ENCODE peak calls at places on chromosome 22, in five cellular contexts. O is K562, S is suprapubic skin, Z is stomach, H is HepG2. C is an unnamed sample.

GRCh38 chr22:49092751-49093150 is 734.9 kb downstream of the BRD1 start:
- DNase-seq in O (no peak), S (no peak), Z (no peak), H (no peak), C (no peak)

GRCh38 chr22:32926600-32926999 is 125.1 kb downstream of the TIMP3 start:
- DNase-seq in S (no peak), O (peak; percentile 19), Z (no peak), H (peak; percentile 44), C (no peak)

GRCh38 chr22:32760815-32761214 is 40.7 kb upstream of the TIMP3 start:
- DNase-seq in S (no peak), O (no peak), Z (no peak), H (no peak), C (no peak)

GRCh38 chr22:48887394-48888332 is 940.0 kb downstream of the BRD1 start:
- DNase-seq in Z (no peak), S (peak; percentile 18), O (no peak), H (no peak), C (no peak)

GRCh38 chr22:27475548-27475897 is 326.0 kb downstream of the MN1 start:
- DNase-seq in Z (no peak), H (no peak), S (no peak), O (no peak), C (no peak)

GRCh38 chr22:19731736-19732135 is 8.4 kb downstream of the GP1BB start:
- DNase-seq in O (no peak), Z (no peak), H (no peak), S (no peak), C (no peak)

GRCh38 chr22:20116376-20116950 is 559 bp downstream of the RANBP1 start:
- DNase-seq in S (no peak), O (peak; percentile 99), H (no peak), Z (no peak), C (no peak)

GRCh38 chr22:24105018-24105360 is 76.3 kb upstream of the SUSD2 start:
- DNase-seq in S (no peak), H (no peak), O (no peak), Z (no peak), C (no peak)

GRCh38 chr22:38316340-38317236 is 645 bp downstream of the CSNK1E start:
- DNase-seq in S (no peak), Z (peak; percentile 66), H (no peak), O (peak; percentile 79), C (no peak)

GRCh38 chr22:48177591-48177990 is 1415.1 kb downstream of the TBC1D22A start:
- DNase-seq in O (no peak), Z (no peak), S (no peak), H (no peak), C (no peak)

GRCh38 chr22:38706101-38706884 is 549 bp downstream of the GTPBP1 start:
- DNase-seq in H (no peak), S (no peak), O (peak; percentile 69), Z (peak; percentile 60), C (no peak)

GRCh38 chr22:39292561-39293074 is 26.8 kb downstream of the RPL3 start:
- DNase-seq in Z (peak; percentile 92), S (peak; percentile 93), O (peak; percentile 84), H (peak; percentile 81), C (peak; percentile 97)

GRCh38 chr22:20140107-20140445 is 8.5 kb downstream of the ZDHHC8 start:
- DNase-seq in S (no peak), Z (no peak), H (no peak), O (no peak), C (no peak)

GRCh38 chr22:27461470-27461869 is 340.1 kb downstream of the MN1 start:
- DNase-seq in H (no peak), Z (no peak), S (no peak), O (no peak), C (no peak)

GRCh38 chr22:50281957-50282356 is 11.8 kb upstream of the MAPK11 start:
- DNase-seq in H (no peak), O (no peak), S (no peak), Z (peak; percentile 66), C (no peak)

GRCh38 chr22:39184586-39185577 is 32.4 kb upstream of the CBX7 start:
- DNase-seq in O (no peak), S (peak; percentile 59), Z (no peak), H (no peak), C (no peak)

GRCh38 chr22:38352436-38352835 is 35.2 kb upstream of the CSNK1E start:
- DNase-seq in S (peak; percentile 62), H (no peak), Z (peak; percentile 11), O (no peak), C (no peak)

GRCh38 chr22:49769691-49770315 is 57.9 kb downstream of the BRD1 start:
- DNase-seq in S (no peak), Z (no peak), H (no peak), O (no peak), C (no peak)

GRCh38 chr22:24164823-24165379 is 16.4 kb upstream of the SUSD2 start:
- DNase-seq in S (no peak), Z (no peak), H (no peak), O (no peak), C (no peak)

GRCh38 chr22:38798496-38798895 is 4.6 kb upstream of the DNAL4 start:
- DNase-seq in H (no peak), S (no peak), Z (no peak), O (no peak), C (no peak)

GRCh38 chr22:33073989-33074391 is 15.8 kb upstream of the SYN3 start:
- DNase-seq in S (no peak), H (no peak), Z (no peak), O (no peak), C (no peak)

GRCh38 chr22:31122196-31122531 is 602 bp upstream of the INPP5J start:
- DNase-seq in S (no peak), O (no peak), Z (no peak), H (no peak), C (no peak)

GRCh38 chr22:48103126-48103875 is 1340.9 kb downstream of the TBC1D22A start:
- DNase-seq in O (no peak), Z (peak; percentile 3), S (peak; percentile 75), H (no peak), C (peak; percentile 64)

GRCh38 chr22:44793506-44794225 is 41.3 kb downstream of the ARHGAP8 start:
- DNase-seq in Z (no peak), H (no peak), S (no peak), O (no peak), C (no peak)
- TF ChIP-seq EP300 in Z (no peak), H (no peak), S (no peak), O (no peak), C (no peak)

GRCh38 chr22:45888221-45889092 is 88.5 kb downstream of the WNT7B start:
- DNase-seq in H (no peak), S (no peak), O (no peak), Z (no peak), C (no peak)

GRCh38 chr22:45886502-45886901 is 90.5 kb downstream of the WNT7B start:
- DNase-seq in O (no peak), H (no peak), Z (no peak), S (no peak), C (no peak)

GRCh38 chr22:45889093-45889538 is 87.8 kb downstream of the WNT7B start:
- DNase-seq in O (no peak), Z (no peak), S (no peak), H (no peak), C (no peak)

GRCh38 chr22:45885941-45886395 is 91.0 kb downstream of the WNT7B start:
- DNase-seq in H (peak; percentile 25), Z (no peak), O (no peak), S (peak; percentile 78), C (no peak)

DNA sequence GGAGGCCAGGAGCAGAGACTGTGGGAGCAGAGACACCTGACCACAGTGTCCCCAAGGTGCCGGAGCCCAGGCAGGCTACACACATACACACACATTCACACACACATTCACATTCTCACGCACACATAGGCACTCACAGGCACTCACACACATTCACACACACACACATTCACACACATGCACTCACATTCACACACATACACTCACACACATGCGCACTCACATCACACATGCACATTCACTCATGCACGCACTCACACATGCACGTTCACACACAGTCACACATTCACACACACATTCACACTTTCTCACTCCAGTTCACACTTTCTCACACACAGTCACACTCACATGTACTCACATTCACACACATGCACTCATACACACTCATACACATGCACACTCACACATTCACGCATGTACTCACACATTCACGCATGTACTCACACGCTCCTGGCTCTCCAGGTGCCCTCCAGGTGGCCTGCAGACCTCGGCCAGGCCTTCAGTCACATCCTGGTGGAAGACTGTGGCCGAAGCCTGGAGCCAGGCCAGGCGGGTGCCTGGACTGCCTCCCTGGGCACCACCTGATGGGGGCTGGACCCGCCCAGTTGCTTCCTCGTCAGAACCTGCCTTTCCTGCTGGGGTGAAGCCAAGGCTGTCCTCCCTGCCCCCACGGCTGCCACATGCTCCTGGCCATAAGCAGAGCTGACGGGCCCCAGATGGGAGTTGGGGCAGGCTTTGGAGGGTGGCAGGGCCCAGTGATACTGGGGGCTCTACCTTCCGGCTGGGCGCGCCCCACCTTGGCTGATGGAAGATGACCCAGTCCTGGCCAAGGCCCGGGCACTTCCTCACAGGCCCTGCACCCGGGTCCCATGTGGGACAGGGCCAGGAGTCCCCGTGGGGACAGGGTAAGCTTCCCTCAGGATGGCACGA is 89.5 kb downstream of the WNT7B start:
- DNase-seq in Z (peak; percentile 63), S (peak; percentile 67), H (no peak), O (no peak), C (no peak)
- TF ChIP-seq POLR2AphosphoS5 in Z (no peak), S (no peak), H (no peak), O (no peak), C (no peak)

DNA sequence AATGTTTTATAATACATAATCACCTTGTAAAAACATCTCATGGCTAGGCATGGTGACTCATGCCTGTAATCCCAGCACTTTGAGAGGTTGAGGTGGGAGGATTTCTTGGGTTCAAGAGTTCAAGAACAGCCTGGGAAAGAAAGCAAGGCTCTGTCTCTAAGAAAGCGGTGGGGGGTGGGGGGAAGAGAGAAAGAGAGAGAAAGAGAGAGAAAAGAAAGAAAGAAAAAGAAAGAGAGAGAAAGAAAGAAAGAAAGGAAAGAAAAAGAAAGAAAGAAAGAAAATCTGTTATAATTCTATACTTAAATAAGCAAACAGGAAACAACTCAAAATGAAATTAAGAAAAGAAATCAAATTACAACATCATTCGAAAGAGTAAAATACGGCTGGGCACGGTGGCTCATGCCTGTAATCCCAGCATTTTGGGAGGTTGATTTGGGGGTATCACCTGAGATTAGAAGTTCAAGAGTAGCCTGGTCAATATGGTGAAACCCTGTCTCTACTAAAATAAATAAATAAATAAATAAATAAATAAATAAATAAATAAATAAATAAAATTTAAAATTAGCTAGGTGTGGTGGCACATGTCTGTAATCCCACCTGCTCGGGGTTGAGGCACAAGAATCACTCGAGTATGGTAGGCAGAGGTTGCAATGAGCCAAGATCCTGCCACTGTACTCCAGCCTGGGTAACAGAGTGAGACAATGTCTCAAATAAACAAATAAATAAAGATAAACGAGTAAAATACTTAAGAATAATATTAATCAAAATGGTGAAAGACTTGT is 65.4 kb downstream of the ZNF280B start:
- DNase-seq in S (no peak), H (no peak), Z (no peak), O (no peak), C (no peak)
- H3K27me3 ChIP-seq in S (peaks cover 41% of the 10 kb centered on the region), H (no peaks in the 10 kb centered on the region), Z (peaks cover 11% of the 10 kb centered on the region), O (peaks cover 25% of the 10 kb centered on the region), C (no peaks in the 10 kb centered on the region)

DNA sequence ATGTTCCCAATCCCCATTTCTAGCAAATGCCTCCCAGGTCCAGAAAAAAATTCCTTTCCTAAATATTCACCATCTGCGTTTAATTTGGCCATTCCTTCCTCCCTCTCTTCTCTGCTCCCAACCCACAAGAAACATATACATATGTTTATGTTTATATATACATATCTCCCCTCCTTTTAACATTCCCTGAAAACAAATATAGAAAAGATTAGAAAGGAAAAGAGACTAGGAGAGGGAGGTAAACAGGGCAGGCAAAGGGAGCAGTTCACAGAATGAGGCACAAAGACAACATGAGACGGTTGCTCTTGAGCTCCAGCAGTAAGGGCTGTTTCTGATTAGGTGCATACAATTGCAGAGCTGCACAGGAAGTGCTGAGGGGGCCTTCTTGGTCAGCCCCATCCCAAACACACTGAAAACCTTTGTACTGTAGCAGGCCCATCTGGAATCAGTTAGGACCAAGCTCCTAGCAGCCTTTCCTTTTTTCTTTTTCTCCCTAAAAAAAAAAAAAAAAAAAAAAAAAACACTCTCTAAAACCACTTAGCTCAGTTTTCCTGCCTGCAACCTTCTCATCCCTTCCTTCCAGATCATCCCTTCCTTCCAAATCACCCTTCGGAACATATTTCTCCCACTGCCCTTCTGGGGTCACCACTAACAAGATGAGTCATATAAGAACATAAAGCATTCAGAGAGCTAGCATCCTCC is 57.1 kb downstream of the RBFOX2 start:
- DNase-seq in O (no peak), Z (no peak), S (no peak), H (peak; percentile 58), C (no peak)
- TF ChIP-seq EP300 in O (no peak), Z (no peak), S (no peak), H (no peak), C (no peak)

C was measured in esophagus muscularis mucosa.